ENCODE peak calls at places on chromosome 21, in seven cellular contexts. Y is aorta, I is fibroblast of pulmonary artery, A is pancreas, C is tibial nerve, F is GM06990, K is WERI-Rb-1. G is an unnamed sample.

GRCh38 chr21:20996421-20997307 is 1.5 kb upstream of the NCAM2 start:
- DNase-seq in Y (no peak), I (peak), A (peak), C (no peak), F (no peak), K (no peak), G (no peak)

GRCh38 chr21:29376556-29376955 is 77.8 kb downstream of the BACH1 start:
- DNase-seq in Y (peak), I (peak), A (no peak), C (no peak), F (peak), K (peak), G (peak)

GRCh38 chr21:15210235-15210678 is 145.5 kb upstream of the NRIP1 start:
- DNase-seq in Y (peak), I (peak), A (no peak), C (peak), F (no peak), K (no peak), G (peak)

GRCh38 chr21:19853709-19854575 is 1144.3 kb upstream of the NCAM2 start:
- DNase-seq in Y (no peak), I (no peak), A (peak), C (no peak), F (no peak), K (no peak), G (no peak)

GRCh38 chr21:15195768-15196167 is 131.0 kb upstream of the NRIP1 start:
- DNase-seq in Y (no peak), I (no peak), A (no peak), C (no peak), F (no peak), K (no peak), G (no peak)

GRCh38 chr21:24118738-24119470 is 1488.4 kb downstream of the MRPL39 start:
- DNase-seq in Y (no peak), I (peak), A (no peak), C (no peak), F (no peak), K (no peak), G (no peak)

GRCh38 chr21:41895643-41896493 is 16.7 kb upstream of the PRDM15 start:
- DNase-seq in Y (no peak), I (no peak), A (no peak), C (no peak), F (no peak), K (no peak), G (no peak)

GRCh38 chr21:21101911-21102310 is 103.7 kb downstream of the NCAM2 start:
- DNase-seq in Y (no peak), I (peak), A (no peak), C (no peak), F (no peak), K (peak), G (peak)

GRCh38 chr21:41621523-41621922 is 113.6 kb upstream of the TMPRSS2 start:
- DNase-seq in Y (no peak), I (no peak), A (no peak), C (no peak), F (no peak), K (no peak), G (peak)

GRCh38 chr21:26587621-26588260 is 14.7 kb upstream of the CYYR1 start:
- DNase-seq in Y (no peak), I (peak), A (no peak), C (no peak), F (no peak), K (no peak), G (peak)

GRCh38 chr21:36854391-36854790 is 112.1 kb downstream of the HLCS start:
- DNase-seq in Y (no peak), I (peak), A (no peak), C (no peak), F (no peak), K (peak), G (peak)

GRCh38 chr21:23111070-23111605 is 2112.9 kb downstream of the NCAM2 start:
- DNase-seq in Y (no peak), I (no peak), A (no peak), C (no peak), F (no peak), K (no peak), G (no peak)

GRCh38 chr21:29265690-29266479 is 32.8 kb upstream of the BACH1 start:
- DNase-seq in Y (no peak), I (no peak), A (no peak), C (no peak), F (peak), K (peak), G (peak)

GRCh38 chr21:14492890-14493289 is 53.2 kb downstream of the SAMSN1 start:
- DNase-seq in Y (no peak), I (no peak), A (peak), C (no peak), F (no peak), K (no peak), G (no peak)

GRCh38 chr21:33286600-33287456 is 20.7 kb downstream of the IL10RB start:
- DNase-seq in Y (no peak), I (peak), A (no peak), C (no peak), F (no peak), K (no peak), G (peak)

GRCh38 chr21:16002872-16003466 is 273.2 kb downstream of the USP25 start:
- DNase-seq in Y (no peak), I (peak), A (no peak), C (no peak), F (no peak), K (no peak), G (peak)

GRCh38 chr21:27083144-27083543 is 116.3 kb upstream of the ADAMTS5 start:
- DNase-seq in Y (no peak), I (no peak), A (no peak), C (no peak), F (no peak), K (no peak), G (no peak)

GRCh38 chr21:41864311-41865001 is 14.7 kb downstream of the PRDM15 start:
- DNase-seq in Y (no peak), I (no peak), A (no peak), C (no peak), F (peak), K (no peak), G (no peak)

GRCh38 chr21:17461014-17461413 is 51.8 kb upstream of the CXADR start:
- DNase-seq in Y (no peak), I (peak), A (no peak), C (no peak), F (no peak), K (no peak), G (peak)

GRCh38 chr21:27306821-27307746 is 340.2 kb upstream of the ADAMTS5 start:
- DNase-seq in Y (no peak), I (no peak), A (no peak), C (no peak), F (no peak), K (no peak), G (no peak)

DNA sequence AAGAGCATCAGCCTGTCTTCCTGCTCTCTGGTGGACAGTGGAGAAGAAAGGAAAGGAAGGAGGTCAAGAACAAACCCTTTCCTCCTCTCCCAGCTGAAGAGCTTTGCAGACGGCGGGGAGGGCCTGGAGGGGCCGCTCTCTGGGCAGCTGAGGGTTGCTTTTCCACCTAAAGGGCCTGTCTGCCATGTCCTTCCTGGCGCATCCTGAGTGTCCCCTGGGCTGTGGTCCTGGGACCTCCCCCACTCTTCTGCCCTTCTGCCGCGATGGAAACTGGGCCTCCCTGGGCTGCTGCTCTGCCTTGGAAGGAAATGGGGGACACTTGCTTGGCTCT is 107.0 kb downstream of the ETS2 start:
- DNase-seq in Y (no peak), I (no peak), A (no peak), C (no peak), F (no peak), K (no peak), G (no peak)
- H3K4me3 ChIP-seq in Y (no peak), I (no peak), A (no peak), C (no peak), F (no peak), K (no peak), G (no peak)

GRCh38 chr21:44940116-44940631 is 345 bp downstream of the SLX9 start:
- DNase-seq in Y (peak), I (no peak), A (no peak), C (no peak), F (no peak), K (no peak), G (no peak)
- H3K4me3 ChIP-seq in Y (peak), I (peak), A (peak), C (peak), F (peak), K (peak), G (peak)

GRCh38 chr21:25562660-25563059 is 44.6 kb downstream of the MRPL39 start:
- DNase-seq in Y (no peak), I (no peak), A (no peak), C (no peak), F (no peak), K (no peak), G (no peak)
- H3K4me3 ChIP-seq in Y (peak), I (peak), A (no peak), C (peak), F (peak), K (no peak), G (peak)

GRCh38 chr21:34865922-34866271 is 183.2 kb downstream of the RUNX1 start:
- DNase-seq in Y (no peak), I (no peak), A (no peak), C (no peak), F (no peak), K (no peak), G (no peak)
- H3K4me3 ChIP-seq in Y (no peak), I (no peak), A (no peak), C (no peak), F (no peak), K (no peak), G (no peak)

DNA sequence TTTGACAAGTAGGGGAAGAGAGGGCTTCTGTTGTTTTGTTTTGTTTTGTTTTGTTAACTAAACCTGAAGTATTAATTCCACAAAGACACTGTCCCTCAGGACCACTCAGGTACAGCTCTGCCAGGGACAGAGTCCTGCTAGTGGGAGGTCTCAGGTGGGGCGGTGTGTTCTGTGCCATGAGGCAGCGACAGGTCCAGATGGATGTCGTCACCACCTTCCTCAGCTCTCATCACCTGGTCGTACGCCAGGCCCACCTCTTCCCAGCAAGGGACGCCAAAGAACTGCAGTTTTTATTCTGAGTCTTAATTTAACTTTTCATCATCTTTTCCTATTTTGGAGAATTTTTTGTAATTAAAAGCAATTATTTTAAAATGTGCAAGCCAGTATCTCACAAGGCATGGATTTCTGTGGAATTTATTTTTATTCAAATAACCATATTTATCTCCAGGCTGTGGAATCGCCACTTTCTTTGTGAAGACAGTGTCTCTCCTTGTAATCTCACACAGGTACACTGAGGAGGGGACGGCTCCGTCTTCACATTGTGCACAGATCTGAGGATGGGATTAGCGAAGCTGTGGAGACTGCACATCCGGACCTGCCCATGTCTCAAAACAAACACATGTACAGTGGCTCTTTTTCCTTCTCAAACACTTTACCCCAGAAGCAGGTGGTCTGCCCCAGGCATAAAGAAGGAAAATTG is 62.5 kb downstream of the POFUT2 start:
- DNase-seq in Y (no peak), I (no peak), A (no peak), C (no peak), F (no peak), K (peak), G (no peak)
- H3K4me3 ChIP-seq in Y (no peak), I (no peak), A (no peak), C (no peak), F (no peak), K (no peak), G (no peak)

GRCh38 chr21:43190544-43191340 is 21.9 kb downstream of the CRYAA start:
- DNase-seq in Y (no peak), I (no peak), A (no peak), C (peak), F (no peak), K (peak), G (no peak)

GRCh38 chr21:43189936-43190335 is 21.1 kb downstream of the CRYAA start:
- DNase-seq in Y (no peak), I (no peak), A (no peak), C (no peak), F (no peak), K (peak), G (no peak)

GRCh38 chr21:43188181-43188580 is 19.4 kb downstream of the CRYAA start:
- DNase-seq in Y (no peak), I (no peak), A (no peak), C (peak), F (no peak), K (peak), G (no peak)

GRCh38 chr21:43187715-43188114 is 18.9 kb downstream of the CRYAA start:
- DNase-seq in Y (no peak), I (no peak), A (no peak), C (peak), F (no peak), K (peak), G (no peak)

GRCh38 chr21:43188712-43189151 is 19.9 kb downstream of the CRYAA start:
- DNase-seq in Y (peak), I (no peak), A (no peak), C (peak), F (no peak), K (peak), G (no peak)
- H3K4me3 ChIP-seq in Y (no peak), I (no peak), A (no peak), C (no peak), F (no peak), K (no peak), G (no peak)

G was measured in fibroblast of mammary gland.